ENCODE peak calls at places on chromosome 17, in ten cellular contexts. N, M, L, O, C, U, H, X, I and G are unnamed samples.

GRCh38 chr17:74567397-74567796 is at the start of gene CD300H:
- DNase-seq in N (no peak), M (no peak), L (no peak), O (no peak), C (no peak), U (no peak), H (no peak), X (no peak), I (no peak), G (no peak)

GRCh38 chr17:40095944-40096791 is 4.2 kb downstream of the NR1D1 start:
- DNase-seq in N (no peak), M (peak), L (peak), O (no peak), C (no peak), U (no peak), H (no peak), X (no peak), I (peak), G (no peak)

GRCh38 chr17:55743103-55743679 is 7.7 kb upstream of the PCTP start:
- DNase-seq in N (peak), M (no peak), L (no peak), O (no peak), C (peak), U (peak), H (peak), X (no peak), I (no peak), G (no peak)

GRCh38 chr17:75839942-75840778 is 4.0 kb downstream of the UNC13D start:
- DNase-seq in N (no peak), M (no peak), L (no peak), O (no peak), C (no peak), U (no peak), H (no peak), X (no peak), I (no peak), G (no peak)

GRCh38 chr17:55423535-55423934 is 1.9 kb upstream of the MMD start:
- DNase-seq in N (no peak), M (no peak), L (no peak), O (no peak), C (no peak), U (no peak), H (no peak), X (no peak), I (no peak), G (no peak)

GRCh38 chr17:32953883-32954282 is 25.9 kb downstream of the TMEM98 start:
- DNase-seq in N (no peak), M (no peak), L (no peak), O (no peak), C (no peak), U (no peak), H (no peak), X (no peak), I (no peak), G (no peak)

GRCh38 chr17:64628641-64629040 is 33.5 kb downstream of the SMURF2 start:
- DNase-seq in N (no peak), M (peak), L (no peak), O (no peak), C (no peak), U (peak), H (no peak), X (no peak), I (no peak), G (no peak)

GRCh38 chr17:82051776-82052637 is at the start of the genes GPS1 and RFNG:
- DNase-seq in N (peak), M (peak), L (peak), O (peak), C (no peak), U (peak), H (peak), X (no peak), I (peak), G (peak)

GRCh38 chr17:41917957-41918391 is 777 bp downstream of the ACLY start:
- DNase-seq in N (peak), M (peak), L (peak), O (no peak), C (no peak), U (peak), H (peak), X (peak), I (peak), G (no peak)

GRCh38 chr17:38579934-38580333 is 25.8 kb downstream of the SRCIN1 start:
- DNase-seq in N (no peak), M (no peak), L (peak), O (peak), C (no peak), U (peak), H (peak), X (no peak), I (no peak), G (no peak)

GRCh38 chr17:49387374-49388289 is 25.6 kb upstream of the ZNF652 start:
- DNase-seq in N (no peak), M (peak), L (no peak), O (no peak), C (no peak), U (no peak), H (no peak), X (no peak), I (no peak), G (no peak)

GRCh38 chr17:77178586-77178985 is 37.8 kb downstream of the SEC14L1 start:
- DNase-seq in N (no peak), M (no peak), L (no peak), O (no peak), C (no peak), U (no peak), H (no peak), X (no peak), I (no peak), G (no peak)

GRCh38 chr17:11925271-11926021 is 71.8 kb downstream of the ZNF18 start:
- DNase-seq in N (no peak), M (no peak), L (peak), O (no peak), C (no peak), U (no peak), H (no peak), X (no peak), I (no peak), G (no peak)

GRCh38 chr17:75364078-75364477 is 41.4 kb downstream of the GRB2 start:
- DNase-seq in N (peak), M (no peak), L (no peak), O (peak), C (no peak), U (peak), H (peak), X (no peak), I (no peak), G (peak)

GRCh38 chr17:58329808-58330543 is 1.4 kb upstream of the TSPOAP1 start:
- DNase-seq in N (no peak), M (peak), L (no peak), O (no peak), C (no peak), U (no peak), H (no peak), X (no peak), I (no peak), G (no peak)

GRCh38 chr17:11006530-11006929 is 168.6 kb upstream of the PIRT start:
- DNase-seq in N (no peak), M (no peak), L (no peak), O (no peak), C (no peak), U (no peak), H (no peak), X (no peak), I (no peak), G (no peak)